ENCODE peak calls at places on chromosomes 4 and X, in four cellular contexts. D, F, H and G are unnamed samples.
A peak's percentile ranks its signal among the peaks of the same experiment; 100 is the strongest.

GRCh38 chrX:154397888-154398667 is at the start of gene RPL10:
- DNase-seq in D (peak; percentile 94), H (peak; percentile 98), F (peak; percentile 90), G (peak; percentile 80)

GRCh38 chr4:83285022-83285387 is 407 bp upstream of the COQ2 start:
- DNase-seq in D (peak; percentile 88), F (no peak), H (peak; percentile 46), G (no peak)

GRCh38 chr4:108706289-108706688 is 55.9 kb downstream of the OSTC start:
- DNase-seq in D (no peak), F (no peak), H (no peak), G (no peak)

GRCh38 chr4:13920901-13921300 is 293.4 kb upstream of the BOD1L1 start:
- DNase-seq in F (no peak), D (no peak), H (no peak), G (no peak)

GRCh38 chrX:27598312-27598711 is 8.2 kb downstream of the DCAF8L2 start:
- DNase-seq in D (no peak), H (no peak), F (no peak), G (no peak)

GRCh38 chr4:155179216-155179615 is 29.2 kb upstream of the NPY2R start:
- DNase-seq in D (no peak), H (no peak), F (no peak), G (no peak)

GRCh38 chr4:128301979-128302378 is 14.4 kb upstream of the PGRMC2 start:
- DNase-seq in H (no peak), F (no peak), D (no peak), G (no peak)

GRCh38 chr4:3135155-3136011 is 60.9 kb downstream of the HTT start:
- DNase-seq in H (no peak), F (no peak), D (no peak), G (no peak)

GRCh38 chr4:113574636-113575103 is 186.9 kb downstream of the CAMK2D start:
- DNase-seq in D (no peak), H (no peak), F (no peak), G (no peak)

GRCh38 chr4:107449611-107450369 is 270.2 kb downstream of the PAPSS1 start:
- DNase-seq in D (no peak), F (no peak), H (no peak), G (no peak)

GRCh38 chr4:1463088-1463926 is 57.1 kb upstream of the NKX1-1 start:
- DNase-seq in H (no peak), F (no peak), D (peak; percentile 68), G (no peak)

GRCh38 chr4:8501781-8502180 is 61.2 kb downstream of the TRMT44 start:
- DNase-seq in D (no peak), F (no peak), H (no peak), G (no peak)

GRCh38 chrX:39602226-39602625 is 495.5 kb downstream of the BCOR start:
- DNase-seq in H (no peak), F (no peak), D (no peak), G (no peak)

GRCh38 chr4:185794637-185795036 is 17.4 kb downstream of the SORBS2 start:
- DNase-seq in D (no peak), F (no peak), H (no peak), G (no peak)

GRCh38 chr4:153722036-153722435 is 37.8 kb downstream of the RNF175 start:
- DNase-seq in H (no peak), F (no peak), D (no peak), G (no peak)

GRCh38 chr4:38523524-38524448 is 140.2 kb upstream of the KLF3 start:
- DNase-seq in H (peak; percentile 77), F (peak; percentile 82), D (peak; percentile 78), G (no peak)

GRCh38 chrX:136067946-136068345 is 79.4 kb upstream of the FHL1 start:
- DNase-seq in H (no peak), F (no peak), D (no peak), G (no peak)

GRCh38 chr4:74042681-74043080 is 4.2 kb upstream of the CXCL3 start:
- DNase-seq in H (no peak), D (no peak), F (no peak), G (no peak)

GRCh38 chr4:3339566-3339965 is 46.7 kb downstream of the RGS12 start:
- DNase-seq in H (no peak), D (no peak), F (no peak), G (no peak)

GRCh38 chr4:108561086-108561485 is 59.3 kb upstream of the RPL34 start:
- DNase-seq in H (no peak), F (no peak), D (no peak), G (no peak)

GRCh38 chrX:2325076-2325784 is 175.5 kb downstream of the DHRSX start:
- DNase-seq in H (peak; percentile 44), D (peak; percentile 33), F (peak; percentile 63), G (no peak)

GRCh38 chrX:47242321-47242720 is 9.5 kb downstream of the USP11 start:
- DNase-seq in D (no peak), F (no peak), H (no peak), G (no peak)

GRCh38 chr4:30600246-30600645 is 119.9 kb upstream of the PCDH7 start:
- DNase-seq in D (no peak), F (no peak), H (no peak), G (no peak)

GRCh38 chrX:140040397-140040796 is 75.1 kb upstream of the CXorf66 start:
- DNase-seq in D (no peak), H (no peak), F (no peak), G (no peak)

GRCh38 chrX:10600479-10600878 is 19.9 kb downstream of the MID1 start:
- DNase-seq in H (no peak), D (no peak), F (no peak), G (no peak)

GRCh38 chr4:3348621-3349020 is 55.8 kb downstream of the RGS12 start:
- DNase-seq in F (no peak), D (no peak), H (no peak), G (no peak)

GRCh38 chr4:146165840-146166239 is 9.7 kb upstream of the LSM6 start:
- DNase-seq in D (no peak), H (no peak), F (no peak), G (no peak)

GRCh38 chrX:50536955-50537354 is 66.3 kb upstream of the DGKK start:
- DNase-seq in D (no peak), H (no peak), F (no peak), G (no peak)

GRCh38 chrX:152405561-152405960 is 45.6 kb downstream of the GABRA3 start:
- DNase-seq in D (no peak), H (no peak), F (no peak), G (no peak)

GRCh38 chrX:13716905-13717304 is 17.5 kb downstream of the TRAPPC2 start:
- DNase-seq in F (no peak), H (no peak), D (no peak), G (no peak)

GRCh38 chrX:154401918-154402621 is 3.9 kb downstream of the RPL10 start:
- DNase-seq in F (no peak), H (no peak), D (no peak), G (no peak)

GRCh38 chr4:142405021-142405991 is 440.8 kb downstream of the INPP4B start:
- DNase-seq in H (no peak), F (peak; percentile 57), D (peak; percentile 85), G (no peak)

GRCh38 chrX:151680805-151681204 is 14.5 kb upstream of the PRRG3 start:
- DNase-seq in F (peak; percentile 12), H (peak; percentile 62), D (peak; percentile 56), G (peak; percentile 23)

GRCh38 chr4:155371432-155372043 is 5.2 kb downstream of the MAP9 start:
- DNase-seq in H (no peak), F (no peak), D (no peak), G (no peak)

GRCh38 chrX:105872921-105873320 is 50.6 kb downstream of the NRK start:
- DNase-seq in D (no peak), H (no peak), F (no peak), G (no peak)

DNA sequence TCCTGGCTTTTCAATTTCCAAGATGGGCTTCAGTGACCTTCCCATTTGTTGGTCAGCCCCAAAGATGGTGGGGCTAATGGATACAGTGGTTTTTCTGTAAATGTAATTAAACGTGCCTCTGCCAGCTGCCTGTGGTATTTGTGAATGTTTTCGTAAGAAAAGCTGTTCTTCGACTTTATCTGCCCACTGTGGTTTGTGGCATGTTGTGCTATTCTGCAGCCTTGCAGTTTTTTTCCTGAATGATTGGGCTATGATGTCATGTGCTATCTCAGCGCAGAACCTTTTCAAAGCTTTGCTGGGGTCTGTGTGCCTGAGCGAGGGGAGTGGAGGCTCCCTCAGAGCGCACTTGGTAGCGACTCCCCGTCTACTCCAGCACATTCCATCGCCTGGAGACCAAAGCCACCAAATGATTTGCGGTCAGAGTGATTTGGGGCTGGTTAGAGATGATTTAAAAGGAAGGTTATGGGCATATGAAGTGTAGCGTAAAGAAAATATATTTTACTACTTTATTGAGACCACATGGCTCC is 137.5 kb downstream of the PALLD start:
- DNase-seq in D (peak; percentile 3), F (no peak), H (no peak), G (no peak)
- TF ChIP-seq POLR2AphosphoS5 in D (no peak), F (no peak), H (no peak), G (no peak)

GRCh38 chr4:71379126-71379525 is 40.3 kb downstream of the SLC4A4 start:
- DNase-seq in H (no peak), D (no peak), F (no peak), G (no peak)

GRCh38 chr4:71382125-71382524 is 43.3 kb downstream of the SLC4A4 start:
- DNase-seq in F (no peak), H (no peak), D (no peak), G (no peak)

GRCh38 chr4:71375494-71375893 is 36.7 kb downstream of the SLC4A4 start:
- DNase-seq in D (no peak), H (no peak), F (no peak), G (no peak)

GRCh38 chr4:71380721-71381120 is 41.9 kb downstream of the SLC4A4 start:
- DNase-seq in H (no peak), F (no peak), D (no peak), G (no peak)

DNA sequence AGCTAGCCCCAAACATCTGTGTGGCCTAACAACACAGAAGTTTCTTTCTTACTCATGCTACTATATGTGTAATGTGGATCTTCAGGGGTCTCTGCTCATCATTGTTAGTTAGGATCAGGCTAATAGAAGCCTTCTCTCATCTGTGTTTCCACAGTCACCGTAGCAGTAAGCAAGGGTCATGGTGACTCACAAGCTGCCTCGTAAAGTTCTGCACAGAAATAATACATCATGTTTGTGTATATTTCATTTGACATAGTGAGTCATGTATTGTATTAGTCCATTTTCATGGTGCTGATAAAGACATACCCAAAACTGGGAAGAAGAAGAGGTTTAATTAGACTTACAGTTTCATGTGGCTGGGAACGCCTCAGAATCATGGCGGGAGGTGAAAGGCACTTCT is 38.7 kb downstream of the SLC4A4 start:
- DNase-seq in D (no peak), H (no peak), F (no peak), G (no peak)
- TF ChIP-seq SPI1 in D (no peak), H (no peak), F (no peak), G (no peak)

GRCh38 chr4:69330345-69330744 is 50.1 kb downstream of the UGT2B28 start:
- DNase-seq in D (no peak), H (no peak), F (no peak), G (no peak)
- TF ChIP-seq POLR2AphosphoS5 in D (no peak), H (no peak), F (no peak), G (no peak)

GRCh38 chr4:41363384-41363981 is 106.8 kb downstream of the UCHL1 start:
- DNase-seq in H (no peak), F (no peak), D (no peak), G (no peak)
- TF ChIP-seq SPI1 in H (no peak), F (no peak), D (no peak), G (no peak)

GRCh38 chrX:22004866-22005265 is 27.3 kb upstream of the PHEX start:
- DNase-seq in D (no peak), H (no peak), F (no peak), G (no peak)
- TF ChIP-seq POLR2AphosphoS5 in D (no peak), H (no peak), F (no peak), G (no peak)